ENCODE peak calls at places on chromosomes 7 and 10, in eight cellular contexts. One of them, this sample, is unnamed.

GRCh38 chr10:73907841-73908517 is 3.0 kb upstream of the PLAU start:
- DNase-seq in posterior vena cava: peak
- DNase-seq in activated effector memory CD4-positive, alpha-beta T cell treated with anti-CD3 and anti-CD28 coated beads, Interleukin-2, amount 50 U/mL, for 16 hours: no peak
- DNase-seq in nephron progenitor cell: no peak
- DNase-seq in AML-193: peak
- DNase-seq in activated naive CD4-positive, alpha-beta T cell treated with Interleukin-2 at 50 U/mL for 16 hours: no peak
- DNase-seq in GM04503: no peak
- DNase-seq in RCC 7860: peak
- DNase-seq in this sample: no peak

GRCh38 chr10:15169555-15170407 is 1.3 kb upstream of the NMT2 start:
- DNase-seq in activated effector memory CD4-positive, alpha-beta T cell treated with anti-CD3 and anti-CD28 coated beads, Interleukin-2, amount 50 U/mL, for 16 hours: peak
- DNase-seq in nephron progenitor cell: no peak
- DNase-seq in AML-193: peak
- DNase-seq in GM04503: no peak
- DNase-seq in posterior vena cava: no peak
- DNase-seq in activated naive CD4-positive, alpha-beta T cell treated with Interleukin-2 at 50 U/mL for 16 hours: peak
- DNase-seq in RCC 7860: no peak
- DNase-seq in this sample: no peak

GRCh38 chr10:103859161-103860141 is 4.1 kb upstream of the SH3PXD2A start:
- DNase-seq in activated naive CD4-positive, alpha-beta T cell treated with Interleukin-2 at 50 U/mL for 16 hours: peak
- DNase-seq in posterior vena cava: peak
- DNase-seq in activated effector memory CD4-positive, alpha-beta T cell treated with anti-CD3 and anti-CD28 coated beads, Interleukin-2, amount 50 U/mL, for 16 hours: peak
- DNase-seq in GM04503: no peak
- DNase-seq in nephron progenitor cell: peak
- DNase-seq in RCC 7860: peak
- DNase-seq in AML-193: peak
- DNase-seq in this sample: peak

GRCh38 chr7:74197449-74198108 is 12.2 kb upstream of the LAT2 start:
- DNase-seq in nephron progenitor cell: no peak
- DNase-seq in activated naive CD4-positive, alpha-beta T cell treated with Interleukin-2 at 50 U/mL for 16 hours: no peak
- DNase-seq in posterior vena cava: no peak
- DNase-seq in RCC 7860: no peak
- DNase-seq in GM04503: no peak
- DNase-seq in AML-193: no peak
- DNase-seq in activated effector memory CD4-positive, alpha-beta T cell treated with anti-CD3 and anti-CD28 coated beads, Interleukin-2, amount 50 U/mL, for 16 hours: peak
- DNase-seq in this sample: no peak

GRCh38 chr10:100728928-100729876 is 16.2 kb upstream of the PAX2 start:
- DNase-seq in GM04503: no peak
- DNase-seq in activated naive CD4-positive, alpha-beta T cell treated with Interleukin-2 at 50 U/mL for 16 hours: no peak
- DNase-seq in nephron progenitor cell: peak
- DNase-seq in posterior vena cava: no peak
- DNase-seq in RCC 7860: peak
- DNase-seq in activated effector memory CD4-positive, alpha-beta T cell treated with anti-CD3 and anti-CD28 coated beads, Interleukin-2, amount 50 U/mL, for 16 hours: no peak
- DNase-seq in AML-193: no peak
- DNase-seq in this sample: peak

GRCh38 chr10:37975407-37975991 is 948 bp downstream of the ZNF25 start:
- DNase-seq in GM04503: no peak
- DNase-seq in activated naive CD4-positive, alpha-beta T cell treated with Interleukin-2 at 50 U/mL for 16 hours: no peak
- DNase-seq in activated effector memory CD4-positive, alpha-beta T cell treated with anti-CD3 and anti-CD28 coated beads, Interleukin-2, amount 50 U/mL, for 16 hours: no peak
- DNase-seq in nephron progenitor cell: no peak
- DNase-seq in AML-193: peak
- DNase-seq in posterior vena cava: no peak
- DNase-seq in RCC 7860: peak
- DNase-seq in this sample: peak

GRCh38 chr7:86950360-86950759 is 109.1 kb downstream of the ELAPOR2 start:
- DNase-seq in AML-193: no peak
- DNase-seq in activated effector memory CD4-positive, alpha-beta T cell treated with anti-CD3 and anti-CD28 coated beads, Interleukin-2, amount 50 U/mL, for 16 hours: no peak
- DNase-seq in activated naive CD4-positive, alpha-beta T cell treated with Interleukin-2 at 50 U/mL for 16 hours: no peak
- DNase-seq in nephron progenitor cell: no peak
- DNase-seq in posterior vena cava: no peak
- DNase-seq in GM04503: no peak
- DNase-seq in RCC 7860: no peak
- DNase-seq in this sample: no peak

GRCh38 chr7:105583061-105583460 is 1.8 kb upstream of the EFCAB10 start:
- DNase-seq in posterior vena cava: no peak
- DNase-seq in activated effector memory CD4-positive, alpha-beta T cell treated with anti-CD3 and anti-CD28 coated beads, Interleukin-2, amount 50 U/mL, for 16 hours: no peak
- DNase-seq in nephron progenitor cell: no peak
- DNase-seq in RCC 7860: no peak
- DNase-seq in GM04503: no peak
- DNase-seq in AML-193: no peak
- DNase-seq in activated naive CD4-positive, alpha-beta T cell treated with Interleukin-2 at 50 U/mL for 16 hours: no peak
- DNase-seq in this sample: no peak

GRCh38 chr10:78184851-78185692 is 151.4 kb downstream of the RPS24 start:
- DNase-seq in RCC 7860: no peak
- DNase-seq in GM04503: no peak
- DNase-seq in posterior vena cava: peak
- DNase-seq in AML-193: no peak
- DNase-seq in nephron progenitor cell: no peak
- DNase-seq in activated naive CD4-positive, alpha-beta T cell treated with Interleukin-2 at 50 U/mL for 16 hours: no peak
- DNase-seq in activated effector memory CD4-positive, alpha-beta T cell treated with anti-CD3 and anti-CD28 coated beads, Interleukin-2, amount 50 U/mL, for 16 hours: no peak
- DNase-seq in this sample: no peak

GRCh38 chr10:126073606-126074005 is 177.2 kb downstream of the FANK1 start:
- DNase-seq in GM04503: no peak
- DNase-seq in RCC 7860: no peak
- DNase-seq in activated naive CD4-positive, alpha-beta T cell treated with Interleukin-2 at 50 U/mL for 16 hours: no peak
- DNase-seq in posterior vena cava: no peak
- DNase-seq in activated effector memory CD4-positive, alpha-beta T cell treated with anti-CD3 and anti-CD28 coated beads, Interleukin-2, amount 50 U/mL, for 16 hours: no peak
- DNase-seq in AML-193: no peak
- DNase-seq in nephron progenitor cell: no peak
- DNase-seq in this sample: no peak

GRCh38 chr10:99325261-99325660 is 3.9 kb upstream of the CNNM1 start:
- DNase-seq in posterior vena cava: no peak
- DNase-seq in AML-193: no peak
- DNase-seq in activated effector memory CD4-positive, alpha-beta T cell treated with anti-CD3 and anti-CD28 coated beads, Interleukin-2, amount 50 U/mL, for 16 hours: no peak
- DNase-seq in activated naive CD4-positive, alpha-beta T cell treated with Interleukin-2 at 50 U/mL for 16 hours: no peak
- DNase-seq in nephron progenitor cell: no peak
- DNase-seq in GM04503: no peak
- DNase-seq in RCC 7860: no peak
- DNase-seq in this sample: no peak

GRCh38 chr7:121041516-121042148 is 53.1 kb downstream of the CPED1 start:
- DNase-seq in GM04503: no peak
- DNase-seq in RCC 7860: no peak
- DNase-seq in nephron progenitor cell: no peak
- DNase-seq in AML-193: no peak
- DNase-seq in activated naive CD4-positive, alpha-beta T cell treated with Interleukin-2 at 50 U/mL for 16 hours: no peak
- DNase-seq in posterior vena cava: no peak
- DNase-seq in activated effector memory CD4-positive, alpha-beta T cell treated with anti-CD3 and anti-CD28 coated beads, Interleukin-2, amount 50 U/mL, for 16 hours: no peak
- DNase-seq in this sample: no peak

GRCh38 chr7:7201583-7202374 is 19.4 kb downstream of the C1GALT1 start:
- DNase-seq in nephron progenitor cell: peak
- DNase-seq in activated effector memory CD4-positive, alpha-beta T cell treated with anti-CD3 and anti-CD28 coated beads, Interleukin-2, amount 50 U/mL, for 16 hours: peak
- DNase-seq in posterior vena cava: no peak
- DNase-seq in RCC 7860: no peak
- DNase-seq in activated naive CD4-positive, alpha-beta T cell treated with Interleukin-2 at 50 U/mL for 16 hours: peak
- DNase-seq in GM04503: no peak
- DNase-seq in AML-193: no peak
- DNase-seq in this sample: peak

GRCh38 chr7:105830405-105831218 is 45.8 kb downstream of the ATXN7L1 start:
- DNase-seq in RCC 7860: peak
- DNase-seq in posterior vena cava: no peak
- DNase-seq in GM04503: peak
- DNase-seq in nephron progenitor cell: no peak
- DNase-seq in activated naive CD4-positive, alpha-beta T cell treated with Interleukin-2 at 50 U/mL for 16 hours: no peak
- DNase-seq in AML-193: no peak
- DNase-seq in activated effector memory CD4-positive, alpha-beta T cell treated with anti-CD3 and anti-CD28 coated beads, Interleukin-2, amount 50 U/mL, for 16 hours: no peak
- DNase-seq in this sample: no peak

GRCh38 chr7:116776610-116777289 is 85.6 kb upstream of the CAPZA2 start:
- DNase-seq in nephron progenitor cell: no peak
- DNase-seq in AML-193: no peak
- DNase-seq in GM04503: peak
- DNase-seq in RCC 7860: peak
- DNase-seq in activated naive CD4-positive, alpha-beta T cell treated with Interleukin-2 at 50 U/mL for 16 hours: no peak
- DNase-seq in activated effector memory CD4-positive, alpha-beta T cell treated with anti-CD3 and anti-CD28 coated beads, Interleukin-2, amount 50 U/mL, for 16 hours: no peak
- DNase-seq in posterior vena cava: no peak
- DNase-seq in this sample: no peak

GRCh38 chr7:52715701-52716100 is 319.7 kb upstream of the POM121L12 start:
- DNase-seq in activated effector memory CD4-positive, alpha-beta T cell treated with anti-CD3 and anti-CD28 coated beads, Interleukin-2, amount 50 U/mL, for 16 hours: no peak
- DNase-seq in AML-193: no peak
- DNase-seq in RCC 7860: no peak
- DNase-seq in posterior vena cava: no peak
- DNase-seq in nephron progenitor cell: no peak
- DNase-seq in activated naive CD4-positive, alpha-beta T cell treated with Interleukin-2 at 50 U/mL for 16 hours: no peak
- DNase-seq in GM04503: no peak
- DNase-seq in this sample: no peak

GRCh38 chr10:60114765-60115586 is 208.6 kb upstream of the CCDC6 start:
- DNase-seq in posterior vena cava: no peak
- DNase-seq in RCC 7860: no peak
- DNase-seq in nephron progenitor cell: peak
- DNase-seq in activated naive CD4-positive, alpha-beta T cell treated with Interleukin-2 at 50 U/mL for 16 hours: no peak
- DNase-seq in GM04503: no peak
- DNase-seq in activated effector memory CD4-positive, alpha-beta T cell treated with anti-CD3 and anti-CD28 coated beads, Interleukin-2, amount 50 U/mL, for 16 hours: no peak
- DNase-seq in AML-193: peak
- DNase-seq in this sample: peak

GRCh38 chr7:46970486-46970885 is 611.4 kb downstream of the TNS3 start:
- DNase-seq in RCC 7860: peak
- DNase-seq in activated effector memory CD4-positive, alpha-beta T cell treated with anti-CD3 and anti-CD28 coated beads, Interleukin-2, amount 50 U/mL, for 16 hours: no peak
- DNase-seq in posterior vena cava: no peak
- DNase-seq in nephron progenitor cell: no peak
- DNase-seq in AML-193: no peak
- DNase-seq in activated naive CD4-positive, alpha-beta T cell treated with Interleukin-2 at 50 U/mL for 16 hours: no peak
- DNase-seq in GM04503: no peak
- DNase-seq in this sample: no peak

GRCh38 chr7:90816511-90817142 is 220.5 kb downstream of the CDK14 start:
- DNase-seq in AML-193: no peak
- DNase-seq in RCC 7860: peak
- DNase-seq in GM04503: peak
- DNase-seq in activated naive CD4-positive, alpha-beta T cell treated with Interleukin-2 at 50 U/mL for 16 hours: no peak
- DNase-seq in nephron progenitor cell: no peak
- DNase-seq in posterior vena cava: no peak
- DNase-seq in activated effector memory CD4-positive, alpha-beta T cell treated with anti-CD3 and anti-CD28 coated beads, Interleukin-2, amount 50 U/mL, for 16 hours: no peak
- DNase-seq in this sample: no peak

GRCh38 chr10:76711374-76711997 is 926.1 kb downstream of the KCNMA1 start:
- DNase-seq in AML-193: no peak
- DNase-seq in activated effector memory CD4-positive, alpha-beta T cell treated with anti-CD3 and anti-CD28 coated beads, Interleukin-2, amount 50 U/mL, for 16 hours: no peak
- DNase-seq in posterior vena cava: no peak
- DNase-seq in activated naive CD4-positive, alpha-beta T cell treated with Interleukin-2 at 50 U/mL for 16 hours: no peak
- DNase-seq in nephron progenitor cell: no peak
- DNase-seq in RCC 7860: no peak
- DNase-seq in GM04503: no peak
- DNase-seq in this sample: no peak

GRCh38 chr10:112963835-112964234 is 13.8 kb downstream of the TCF7L2 start:
- DNase-seq in activated naive CD4-positive, alpha-beta T cell treated with Interleukin-2 at 50 U/mL for 16 hours: no peak
- DNase-seq in RCC 7860: peak
- DNase-seq in AML-193: peak
- DNase-seq in GM04503: no peak
- DNase-seq in activated effector memory CD4-positive, alpha-beta T cell treated with anti-CD3 and anti-CD28 coated beads, Interleukin-2, amount 50 U/mL, for 16 hours: no peak
- DNase-seq in nephron progenitor cell: no peak
- DNase-seq in posterior vena cava: no peak
- DNase-seq in this sample: no peak

GRCh38 chr7:44727346-44728262 is 21.0 kb upstream of the ZMIZ2 start:
- DNase-seq in nephron progenitor cell: no peak
- DNase-seq in RCC 7860: peak
- DNase-seq in GM04503: peak
- DNase-seq in AML-193: no peak
- DNase-seq in activated effector memory CD4-positive, alpha-beta T cell treated with anti-CD3 and anti-CD28 coated beads, Interleukin-2, amount 50 U/mL, for 16 hours: no peak
- DNase-seq in posterior vena cava: peak
- DNase-seq in activated naive CD4-positive, alpha-beta T cell treated with Interleukin-2 at 50 U/mL for 16 hours: no peak
- DNase-seq in this sample: no peak

GRCh38 chr7:108875139-108875538 is 305.5 kb downstream of the DNAJB9 start:
- DNase-seq in activated naive CD4-positive, alpha-beta T cell treated with Interleukin-2 at 50 U/mL for 16 hours: no peak
- DNase-seq in nephron progenitor cell: peak
- DNase-seq in RCC 7860: peak
- DNase-seq in GM04503: no peak
- DNase-seq in posterior vena cava: no peak
- DNase-seq in AML-193: no peak
- DNase-seq in activated effector memory CD4-positive, alpha-beta T cell treated with anti-CD3 and anti-CD28 coated beads, Interleukin-2, amount 50 U/mL, for 16 hours: no peak
- DNase-seq in this sample: peak

GRCh38 chr7:6589151-6589828 is 531 bp upstream of the INTS15 start:
- DNase-seq in activated effector memory CD4-positive, alpha-beta T cell treated with anti-CD3 and anti-CD28 coated beads, Interleukin-2, amount 50 U/mL, for 16 hours: no peak
- DNase-seq in RCC 7860: no peak
- DNase-seq in AML-193: no peak
- DNase-seq in GM04503: no peak
- DNase-seq in posterior vena cava: no peak
- DNase-seq in nephron progenitor cell: no peak
- DNase-seq in activated naive CD4-positive, alpha-beta T cell treated with Interleukin-2 at 50 U/mL for 16 hours: no peak
- DNase-seq in this sample: peak

GRCh38 chr7:33907625-33908024 is 2.3 kb downstream of the BMPER start:
- DNase-seq in AML-193: no peak
- DNase-seq in nephron progenitor cell: no peak
- DNase-seq in activated effector memory CD4-positive, alpha-beta T cell treated with anti-CD3 and anti-CD28 coated beads, Interleukin-2, amount 50 U/mL, for 16 hours: no peak
- DNase-seq in RCC 7860: no peak
- DNase-seq in GM04503: no peak
- DNase-seq in posterior vena cava: no peak
- DNase-seq in activated naive CD4-positive, alpha-beta T cell treated with Interleukin-2 at 50 U/mL for 16 hours: no peak
- DNase-seq in this sample: no peak

GRCh38 chr10:125980521-125980920 is 84.2 kb downstream of the FANK1 start:
- DNase-seq in GM04503: no peak
- DNase-seq in activated effector memory CD4-positive, alpha-beta T cell treated with anti-CD3 and anti-CD28 coated beads, Interleukin-2, amount 50 U/mL, for 16 hours: no peak
- DNase-seq in activated naive CD4-positive, alpha-beta T cell treated with Interleukin-2 at 50 U/mL for 16 hours: no peak
- DNase-seq in AML-193: no peak
- DNase-seq in posterior vena cava: no peak
- DNase-seq in RCC 7860: no peak
- DNase-seq in nephron progenitor cell: no peak
- DNase-seq in this sample: no peak

GRCh38 chr7:24134535-24134934 is 149.5 kb upstream of the NPY start:
- DNase-seq in nephron progenitor cell: no peak
- DNase-seq in AML-193: no peak
- DNase-seq in posterior vena cava: no peak
- DNase-seq in GM04503: no peak
- DNase-seq in activated effector memory CD4-positive, alpha-beta T cell treated with anti-CD3 and anti-CD28 coated beads, Interleukin-2, amount 50 U/mL, for 16 hours: no peak
- DNase-seq in activated naive CD4-positive, alpha-beta T cell treated with Interleukin-2 at 50 U/mL for 16 hours: no peak
- DNase-seq in RCC 7860: no peak
- DNase-seq in this sample: no peak

This sample was measured in GM23338.